ENCODE peak calls at places on chromosomes 3 and 15, in nine cellular contexts. One of them, this sample, is unnamed.

GRCh38 chr3:197736010-197736490 is 654 bp downstream of the RUBCN start:
- DNase-seq in Kasumi-1: no peak
- DNase-seq in GM06990: peak
- DNase-seq in glutamatergic neuron: peak
- DNase-seq in progenitor cell of endocrine pancreas: no peak
- DNase-seq in activated CD4-positive, alpha-beta memory T cell treated with anti-CD3 and anti-CD28 coated beads, Interleukin-2, amount 10 ng/mL, durations not matched to agents 7 days and 5 days: peak
- DNase-seq in SJSA1: no peak
- DNase-seq in psoas muscle: peak
- DNase-seq in naive thymus-derived CD8-positive, alpha-beta T cell: peak
- DNase-seq in this sample: peak

GRCh38 chr3:157070600-157070999 is 89.3 kb downstream of the CCNL1 start:
- DNase-seq in GM06990: no peak
- DNase-seq in progenitor cell of endocrine pancreas: no peak
- DNase-seq in Kasumi-1: no peak
- DNase-seq in activated CD4-positive, alpha-beta memory T cell treated with anti-CD3 and anti-CD28 coated beads, Interleukin-2, amount 10 ng/mL, durations not matched to agents 7 days and 5 days: no peak
- DNase-seq in SJSA1: no peak
- DNase-seq in psoas muscle: no peak
- DNase-seq in naive thymus-derived CD8-positive, alpha-beta T cell: no peak
- DNase-seq in glutamatergic neuron: no peak
- DNase-seq in this sample: no peak

GRCh38 chr15:43795197-43795596 is 3.1 kb downstream of the SERF2 start:
- DNase-seq in progenitor cell of endocrine pancreas: no peak
- DNase-seq in naive thymus-derived CD8-positive, alpha-beta T cell: no peak
- DNase-seq in psoas muscle: no peak
- DNase-seq in SJSA1: no peak
- DNase-seq in GM06990: no peak
- DNase-seq in activated CD4-positive, alpha-beta memory T cell treated with anti-CD3 and anti-CD28 coated beads, Interleukin-2, amount 10 ng/mL, durations not matched to agents 7 days and 5 days: no peak
- DNase-seq in glutamatergic neuron: no peak
- DNase-seq in Kasumi-1: no peak
- DNase-seq in this sample: no peak

GRCh38 chr3:126013742-126014141 is 44.8 kb downstream of the ROPN1B start:
- DNase-seq in psoas muscle: no peak
- DNase-seq in SJSA1: no peak
- DNase-seq in glutamatergic neuron: no peak
- DNase-seq in Kasumi-1: no peak
- DNase-seq in naive thymus-derived CD8-positive, alpha-beta T cell: no peak
- DNase-seq in progenitor cell of endocrine pancreas: no peak
- DNase-seq in GM06990: no peak
- DNase-seq in activated CD4-positive, alpha-beta memory T cell treated with anti-CD3 and anti-CD28 coated beads, Interleukin-2, amount 10 ng/mL, durations not matched to agents 7 days and 5 days: no peak
- DNase-seq in this sample: no peak

GRCh38 chr3:152385761-152386160 is 117.0 kb downstream of the MBNL1 start:
- DNase-seq in progenitor cell of endocrine pancreas: no peak
- DNase-seq in SJSA1: no peak
- DNase-seq in psoas muscle: no peak
- DNase-seq in naive thymus-derived CD8-positive, alpha-beta T cell: no peak
- DNase-seq in Kasumi-1: no peak
- DNase-seq in activated CD4-positive, alpha-beta memory T cell treated with anti-CD3 and anti-CD28 coated beads, Interleukin-2, amount 10 ng/mL, durations not matched to agents 7 days and 5 days: no peak
- DNase-seq in glutamatergic neuron: no peak
- DNase-seq in GM06990: no peak
- DNase-seq in this sample: no peak

GRCh38 chr15:65512189-65512588 is 5.3 kb downstream of the DPP8 start:
- DNase-seq in SJSA1: no peak
- DNase-seq in glutamatergic neuron: no peak
- DNase-seq in GM06990: no peak
- DNase-seq in psoas muscle: no peak
- DNase-seq in activated CD4-positive, alpha-beta memory T cell treated with anti-CD3 and anti-CD28 coated beads, Interleukin-2, amount 10 ng/mL, durations not matched to agents 7 days and 5 days: no peak
- DNase-seq in Kasumi-1: no peak
- DNase-seq in progenitor cell of endocrine pancreas: no peak
- DNase-seq in naive thymus-derived CD8-positive, alpha-beta T cell: no peak
- DNase-seq in this sample: no peak

GRCh38 chr3:138675393-138675792 is 66.8 kb downstream of the FAIM start:
- DNase-seq in psoas muscle: no peak
- DNase-seq in progenitor cell of endocrine pancreas: no peak
- DNase-seq in SJSA1: no peak
- DNase-seq in Kasumi-1: peak
- DNase-seq in activated CD4-positive, alpha-beta memory T cell treated with anti-CD3 and anti-CD28 coated beads, Interleukin-2, amount 10 ng/mL, durations not matched to agents 7 days and 5 days: no peak
- DNase-seq in naive thymus-derived CD8-positive, alpha-beta T cell: no peak
- DNase-seq in glutamatergic neuron: no peak
- DNase-seq in GM06990: no peak
- DNase-seq in this sample: no peak

GRCh38 chr3:139427283-139428060 is 38.0 kb upstream of the COPB2 start:
- DNase-seq in activated CD4-positive, alpha-beta memory T cell treated with anti-CD3 and anti-CD28 coated beads, Interleukin-2, amount 10 ng/mL, durations not matched to agents 7 days and 5 days: no peak
- DNase-seq in naive thymus-derived CD8-positive, alpha-beta T cell: peak
- DNase-seq in Kasumi-1: peak
- DNase-seq in psoas muscle: no peak
- DNase-seq in progenitor cell of endocrine pancreas: no peak
- DNase-seq in SJSA1: no peak
- DNase-seq in glutamatergic neuron: no peak
- DNase-seq in GM06990: peak
- DNase-seq in this sample: no peak

GRCh38 chr3:118578559-118578958 is 456.1 kb downstream of the IGSF11 start:
- DNase-seq in SJSA1: no peak
- DNase-seq in Kasumi-1: no peak
- DNase-seq in glutamatergic neuron: no peak
- DNase-seq in progenitor cell of endocrine pancreas: no peak
- DNase-seq in naive thymus-derived CD8-positive, alpha-beta T cell: no peak
- DNase-seq in activated CD4-positive, alpha-beta memory T cell treated with anti-CD3 and anti-CD28 coated beads, Interleukin-2, amount 10 ng/mL, durations not matched to agents 7 days and 5 days: no peak
- DNase-seq in GM06990: no peak
- DNase-seq in psoas muscle: no peak
- DNase-seq in this sample: no peak

GRCh38 chr3:78926523-78926922 is 841.3 kb downstream of the ROBO1 start:
- DNase-seq in naive thymus-derived CD8-positive, alpha-beta T cell: no peak
- DNase-seq in progenitor cell of endocrine pancreas: no peak
- DNase-seq in Kasumi-1: no peak
- DNase-seq in GM06990: no peak
- DNase-seq in glutamatergic neuron: no peak
- DNase-seq in activated CD4-positive, alpha-beta memory T cell treated with anti-CD3 and anti-CD28 coated beads, Interleukin-2, amount 10 ng/mL, durations not matched to agents 7 days and 5 days: no peak
- DNase-seq in SJSA1: no peak
- DNase-seq in psoas muscle: no peak
- DNase-seq in this sample: no peak

GRCh38 chr3:71304684-71305083 is 278.8 kb downstream of the FOXP1 start:
- DNase-seq in Kasumi-1: peak
- DNase-seq in psoas muscle: no peak
- DNase-seq in glutamatergic neuron: no peak
- DNase-seq in progenitor cell of endocrine pancreas: no peak
- DNase-seq in GM06990: no peak
- DNase-seq in activated CD4-positive, alpha-beta memory T cell treated with anti-CD3 and anti-CD28 coated beads, Interleukin-2, amount 10 ng/mL, durations not matched to agents 7 days and 5 days: no peak
- DNase-seq in naive thymus-derived CD8-positive, alpha-beta T cell: peak
- DNase-seq in SJSA1: no peak
- DNase-seq in this sample: no peak

GRCh38 chr3:120047686-120048085 is 46.6 kb downstream of the GSK3B start:
- DNase-seq in progenitor cell of endocrine pancreas: no peak
- DNase-seq in glutamatergic neuron: no peak
- DNase-seq in GM06990: no peak
- DNase-seq in naive thymus-derived CD8-positive, alpha-beta T cell: no peak
- DNase-seq in SJSA1: no peak
- DNase-seq in psoas muscle: no peak
- DNase-seq in Kasumi-1: no peak
- DNase-seq in activated CD4-positive, alpha-beta memory T cell treated with anti-CD3 and anti-CD28 coated beads, Interleukin-2, amount 10 ng/mL, durations not matched to agents 7 days and 5 days: no peak
- DNase-seq in this sample: no peak

GRCh38 chr3:14145670-14146380 is 21.0 kb downstream of the TMEM43 start:
- DNase-seq in psoas muscle: no peak
- DNase-seq in progenitor cell of endocrine pancreas: no peak
- DNase-seq in Kasumi-1: no peak
- DNase-seq in glutamatergic neuron: no peak
- DNase-seq in SJSA1: no peak
- DNase-seq in GM06990: no peak
- DNase-seq in activated CD4-positive, alpha-beta memory T cell treated with anti-CD3 and anti-CD28 coated beads, Interleukin-2, amount 10 ng/mL, durations not matched to agents 7 days and 5 days: no peak
- DNase-seq in naive thymus-derived CD8-positive, alpha-beta T cell: no peak
- DNase-seq in this sample: no peak

GRCh38 chr3:136860541-136860940 is 1.5 kb upstream of the NCK1 start:
- DNase-seq in activated CD4-positive, alpha-beta memory T cell treated with anti-CD3 and anti-CD28 coated beads, Interleukin-2, amount 10 ng/mL, durations not matched to agents 7 days and 5 days: no peak
- DNase-seq in progenitor cell of endocrine pancreas: no peak
- DNase-seq in glutamatergic neuron: no peak
- DNase-seq in GM06990: no peak
- DNase-seq in psoas muscle: no peak
- DNase-seq in Kasumi-1: no peak
- DNase-seq in SJSA1: no peak
- DNase-seq in naive thymus-derived CD8-positive, alpha-beta T cell: no peak
- DNase-seq in this sample: no peak

GRCh38 chr15:65839354-65839901 is 29.9 kb upstream of the RAB11A start:
- DNase-seq in progenitor cell of endocrine pancreas: no peak
- DNase-seq in Kasumi-1: no peak
- DNase-seq in psoas muscle: no peak
- DNase-seq in glutamatergic neuron: no peak
- DNase-seq in SJSA1: no peak
- DNase-seq in naive thymus-derived CD8-positive, alpha-beta T cell: no peak
- DNase-seq in activated CD4-positive, alpha-beta memory T cell treated with anti-CD3 and anti-CD28 coated beads, Interleukin-2, amount 10 ng/mL, durations not matched to agents 7 days and 5 days: no peak
- DNase-seq in GM06990: no peak
- DNase-seq in this sample: no peak

GRCh38 chr3:188900421-188900941 is 271.3 kb upstream of the TPRG1 start:
- DNase-seq in SJSA1: no peak
- DNase-seq in naive thymus-derived CD8-positive, alpha-beta T cell: no peak
- DNase-seq in GM06990: no peak
- DNase-seq in activated CD4-positive, alpha-beta memory T cell treated with anti-CD3 and anti-CD28 coated beads, Interleukin-2, amount 10 ng/mL, durations not matched to agents 7 days and 5 days: no peak
- DNase-seq in Kasumi-1: no peak
- DNase-seq in glutamatergic neuron: no peak
- DNase-seq in psoas muscle: no peak
- DNase-seq in progenitor cell of endocrine pancreas: no peak
- DNase-seq in this sample: no peak

GRCh38 chr3:178067721-178068120 is 468.5 kb upstream of the KCNMB2 start:
- DNase-seq in progenitor cell of endocrine pancreas: no peak
- DNase-seq in SJSA1: no peak
- DNase-seq in naive thymus-derived CD8-positive, alpha-beta T cell: no peak
- DNase-seq in activated CD4-positive, alpha-beta memory T cell treated with anti-CD3 and anti-CD28 coated beads, Interleukin-2, amount 10 ng/mL, durations not matched to agents 7 days and 5 days: no peak
- DNase-seq in psoas muscle: no peak
- DNase-seq in Kasumi-1: no peak
- DNase-seq in GM06990: no peak
- DNase-seq in glutamatergic neuron: no peak
- DNase-seq in this sample: no peak